ENCODE peak calls at places on chromosomes 1 and 21, in six cellular contexts. I is HFFc6, Z is ascending aorta, U is H9, X is RWPE1, P is GM06990. L is an unnamed sample.

GRCh38 chr1:58324551-58324950 is 222.0 kb downstream of the OMA1 start:
- DNase-seq in I (no peak), Z (no peak), U (no peak), X (no peak), P (no peak), L (no peak)

GRCh38 chr1:246497331-246497915 is 9.7 kb downstream of the SMYD3 start:
- DNase-seq in I (peak), Z (no peak), U (no peak), X (peak), P (no peak), L (no peak)

GRCh38 chr1:197632000-197632399 is 143.3 kb downstream of the DENND1B start:
- DNase-seq in I (no peak), Z (no peak), U (no peak), X (no peak), P (no peak), L (no peak)

GRCh38 chr1:109047339-109047738 is 5.4 kb upstream of the WDR47 start:
- DNase-seq in I (no peak), Z (no peak), U (no peak), X (no peak), P (no peak), L (no peak)

GRCh38 chr1:53108646-53109580 is 33.5 kb downstream of the SLC1A7 start:
- DNase-seq in I (peak), Z (no peak), U (no peak), X (no peak), P (no peak), L (no peak)

GRCh38 chr21:42707207-42707830 is 53.9 kb downstream of the PDE9A start:
- DNase-seq in I (no peak), Z (no peak), U (no peak), X (no peak), P (no peak), L (no peak)

GRCh38 chr1:90717665-90718410 is 736 bp upstream of the BARHL2 start:
- DNase-seq in I (no peak), Z (no peak), U (peak), X (no peak), P (no peak), L (peak)

GRCh38 chr1:88917321-88918025 is 26.1 kb upstream of the GTF2B start:
- DNase-seq in I (no peak), Z (no peak), U (no peak), X (no peak), P (no peak), L (no peak)

GRCh38 chr1:51989582-51990477 is 670 bp downstream of the RAB3B start:
- DNase-seq in I (no peak), Z (no peak), U (peak), X (no peak), P (no peak), L (peak)

GRCh38 chr1:203692565-203693470 is 66.2 kb downstream of the ATP2B4 start:
- DNase-seq in I (peak), Z (peak), U (no peak), X (peak), P (no peak), L (no peak)

GRCh38 chr1:108829498-108829916 is 27.4 kb downstream of the AKNAD1 start:
- DNase-seq in I (peak), Z (no peak), U (no peak), X (no peak), P (no peak), L (no peak)

GRCh38 chr1:1620433-1621139 is 5.3 kb downstream of the MIB2 start:
- DNase-seq in I (no peak), Z (no peak), U (no peak), X (no peak), P (no peak), L (no peak)

GRCh38 chr1:162147760-162148159 is 78.3 kb downstream of the NOS1AP start:
- DNase-seq in I (no peak), Z (no peak), U (peak), X (no peak), P (no peak), L (no peak)

GRCh38 chr1:64043328-64043727 is 160.1 kb upstream of the UBE2U start:
- DNase-seq in I (no peak), Z (no peak), U (no peak), X (no peak), P (no peak), L (no peak)

GRCh38 chr21:41970099-41970391 is 16.2 kb upstream of the C2CD2 start:
- DNase-seq in I (no peak), Z (peak), U (no peak), X (no peak), P (no peak), L (no peak)

GRCh38 chr1:58403894-58404293 is 142.6 kb downstream of the OMA1 start:
- DNase-seq in I (no peak), Z (no peak), U (no peak), X (no peak), P (no peak), L (no peak)

GRCh38 chr1:211903490-211904260 is 73.1 kb upstream of the LPGAT1 start:
- DNase-seq in I (no peak), Z (no peak), U (no peak), X (no peak), P (no peak), L (no peak)

GRCh38 chr1:13702425-13703127 is 2.6 kb downstream of the PRDM2 start:
- DNase-seq in I (no peak), Z (no peak), U (no peak), X (no peak), P (peak), L (no peak)

GRCh38 chr1:54973205-54973921 is 7.1 kb upstream of the TMEM61 start:
- DNase-seq in I (peak), Z (peak), U (peak), X (no peak), P (no peak), L (peak)
- TF ChIP-seq CTCF in I (peak), Z (no peak), U (peak), X (peak), P (peak), L (no peak)

GRCh38 chr1:238950786-238951185 is 435.6 kb upstream of the CHRM3 start:
- DNase-seq in I (no peak), Z (no peak), U (no peak), X (no peak), P (no peak), L (no peak)

GRCh38 chr1:238953448-238953847 is 432.9 kb upstream of the CHRM3 start:
- DNase-seq in I (no peak), Z (no peak), U (no peak), X (no peak), P (no peak), L (no peak)

GRCh38 chr1:238954865-238955264 is 431.5 kb upstream of the CHRM3 start:
- DNase-seq in I (no peak), Z (no peak), U (no peak), X (peak), P (no peak), L (no peak)

GRCh38 chr1:238955934-238956333 is 430.4 kb upstream of the CHRM3 start:
- DNase-seq in I (no peak), Z (no peak), U (no peak), X (no peak), P (no peak), L (no peak)

DNA sequence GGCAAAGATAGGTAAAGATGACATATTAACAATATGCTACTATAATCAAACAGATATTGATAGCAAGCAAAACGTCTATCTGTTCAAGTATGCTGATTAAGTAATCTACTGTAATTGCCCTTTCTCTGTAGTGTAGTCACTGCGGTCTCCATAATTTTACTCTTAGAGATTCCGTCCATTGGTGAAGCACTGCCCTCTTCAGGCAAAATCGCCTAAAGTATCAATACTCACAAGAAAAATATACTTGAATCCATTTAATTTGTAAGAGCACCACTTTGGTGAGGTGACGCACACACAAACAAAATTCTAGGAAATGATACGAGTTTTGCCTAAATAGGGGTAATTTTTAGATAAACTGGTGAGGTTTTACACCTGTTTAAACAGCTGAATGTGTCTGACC is 434.6 kb upstream of the CHRM3 start:
- DNase-seq in I (peak), Z (no peak), U (no peak), X (peak), P (no peak), L (peak)
- TF ChIP-seq CTCF in I (peak), Z (no peak), U (peak), X (peak), P (no peak), L (peak)

GRCh38 chr1:154270833-154271232 is 1.6 kb upstream of the HAX1 start:
- DNase-seq in I (no peak), Z (no peak), U (no peak), X (no peak), P (no peak), L (no peak)

GRCh38 chr1:154272999-154273563 is 652 bp downstream of the HAX1 start:
- DNase-seq in I (no peak), Z (no peak), U (no peak), X (no peak), P (no peak), L (peak)

GRCh38 chr1:154272217-154272998 is at the start of gene HAX1:
- DNase-seq in I (peak), Z (peak), U (peak), X (peak), P (peak), L (peak)

DNA sequence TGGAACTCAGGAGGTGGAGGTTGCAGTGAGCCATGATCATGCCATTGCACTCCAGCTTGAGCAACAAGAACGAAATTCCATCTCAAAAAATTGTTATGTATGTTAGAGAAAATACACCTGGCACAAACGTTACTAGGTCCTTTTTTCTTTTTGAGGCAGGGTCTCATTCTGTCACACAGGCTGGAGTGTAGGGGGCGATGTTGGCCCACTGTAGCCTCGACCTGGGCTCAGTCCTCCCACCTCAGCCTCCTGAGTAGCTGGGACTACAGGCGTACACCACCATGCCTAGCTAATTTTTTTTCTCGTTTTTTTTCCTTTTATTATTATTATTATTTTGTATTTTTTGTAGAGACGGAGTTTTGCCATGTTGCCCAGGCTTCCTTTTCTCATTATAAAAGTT is 4.4 kb downstream of the HAX1 start:
- DNase-seq in I (no peak), Z (no peak), U (peak), X (no peak), P (no peak), L (peak)
- TF ChIP-seq CTCF in I (peak), Z (no peak), U (peak), X (peak), P (peak), L (peak)

GRCh38 chr1:113929750-113930498 is 800 bp downstream of the HIPK1 start:
- DNase-seq in I (peak), Z (peak), U (no peak), X (peak), P (peak), L (peak)
- TF ChIP-seq CTCF in I (peak), Z (no peak), U (no peak), X (peak), P (peak), L (no peak)

GRCh38 chr1:18635833-18636671 is 5.4 kb downstream of the PAX7 start:
- DNase-seq in I (peak), Z (no peak), U (peak), X (peak), P (no peak), L (peak)
- TF ChIP-seq CTCF in I (no peak), Z (no peak), U (peak), X (no peak), P (no peak), L (peak)

GRCh38 chr1:156680056-156680455 is 2.8 kb upstream of the NES start:
- DNase-seq in I (no peak), Z (no peak), U (no peak), X (no peak), P (no peak), L (no peak)

GRCh38 chr1:156684227-156684782 is 7.1 kb upstream of the NES start:
- DNase-seq in I (peak), Z (no peak), U (no peak), X (peak), P (no peak), L (no peak)

GRCh38 chr1:156681196-156681595 is 4.0 kb upstream of the NES start:
- DNase-seq in I (no peak), Z (no peak), U (no peak), X (no peak), P (no peak), L (no peak)

GRCh38 chr1:156677616-156678596 is 699 bp upstream of the NES start:
- DNase-seq in I (peak), Z (peak), U (peak), X (peak), P (peak), L (peak)

DNA sequence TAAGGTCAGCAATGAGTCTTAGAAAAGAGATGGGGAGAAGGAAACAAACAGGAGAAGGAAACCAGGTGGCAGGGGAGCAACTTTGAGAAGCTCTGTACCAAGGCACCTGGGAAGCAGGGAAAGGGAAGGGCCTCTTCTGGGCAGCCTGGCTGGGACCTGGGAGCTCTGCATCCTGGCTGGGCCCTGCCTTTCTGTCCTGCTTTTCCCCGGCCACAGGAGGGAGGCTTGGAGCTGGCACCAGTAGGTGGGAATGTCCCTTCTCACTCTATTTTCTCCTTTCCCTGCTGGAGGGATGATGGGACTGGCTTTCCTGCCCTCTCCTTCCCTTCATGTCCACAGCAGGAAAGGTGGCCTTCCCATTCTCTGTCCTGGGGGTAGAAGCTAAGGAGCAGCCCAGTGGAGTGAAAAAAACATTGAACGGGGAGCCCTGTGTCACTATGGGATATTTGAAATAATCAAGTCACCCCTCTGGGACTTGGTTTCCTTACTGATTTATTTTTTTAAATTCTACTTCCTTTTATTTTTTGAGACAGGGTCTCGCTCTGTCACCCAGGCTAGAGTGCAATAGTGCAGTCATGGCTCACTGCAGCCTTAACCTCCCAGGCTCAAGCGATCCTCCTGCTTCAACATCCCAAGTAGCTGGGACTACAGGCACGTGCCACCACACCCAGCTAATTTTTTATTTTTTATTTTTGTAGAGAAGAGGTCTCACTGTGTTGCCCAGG is 5.1 kb upstream of the NES start:
- DNase-seq in I (no peak), Z (no peak), U (peak), X (no peak), P (no peak), L (peak)
- TF ChIP-seq CTCF in I (peak), Z (no peak), U (peak), X (no peak), P (no peak), L (no peak)

GRCh38 chr1:118650084-118650807 is 337.9 kb downstream of the TBX15 start:
- DNase-seq in I (no peak), Z (no peak), U (no peak), X (no peak), P (no peak), L (no peak)

GRCh38 chr1:118649406-118649805 is 338.7 kb downstream of the TBX15 start:
- DNase-seq in I (no peak), Z (no peak), U (no peak), X (no peak), P (no peak), L (no peak)
- TF ChIP-seq CTCF in I (no peak), Z (no peak), U (no peak), X (no peak), P (no peak), L (no peak)

GRCh38 chr1:115592264-115592663 is 49.5 kb upstream of the VANGL1 start:
- DNase-seq in I (no peak), Z (no peak), U (no peak), X (no peak), P (no peak), L (no peak)
- TF ChIP-seq CTCF in I (peak), Z (no peak), U (peak), X (no peak), P (peak), L (no peak)